ENCODE peak calls at places on chromosome 10, in seven cellular contexts. T, D, P, O, A, N and M are unnamed samples.

GRCh38 chr10:63237396-63237795 is 104.3 kb downstream of the NRBF2 start:
- DNase-seq in T (no peak), D (no peak), P (no peak), O (no peak), A (no peak), N (no peak), M (no peak)

GRCh38 chr10:31830887-31831286 is 97.7 kb downstream of the ARHGAP12 start:
- DNase-seq in T (no peak), D (no peak), P (peak; percentile 39), O (no peak), A (no peak), N (no peak), M (no peak)

GRCh38 chr10:120495226-120495625 is 38.2 kb downstream of the PLPP4 start:
- DNase-seq in T (no peak), D (no peak), P (peak; percentile 90), O (no peak), A (no peak), N (no peak), M (no peak)

GRCh38 chr10:60908896-60909295 is 35.1 kb downstream of the RHOBTB1 start:
- DNase-seq in T (peak; percentile 30), D (no peak), P (no peak), O (no peak), A (no peak), N (no peak), M (no peak)

GRCh38 chr10:110007171-110007700 is 548 bp upstream of the ADD3 start:
- DNase-seq in T (no peak), D (no peak), P (peak; percentile 33), O (no peak), A (no peak), N (peak; percentile 35), M (no peak)

GRCh38 chr10:3654496-3654895 is 130.5 kb downstream of the KLF6 start:
- DNase-seq in T (no peak), D (no peak), P (peak; percentile 37), O (no peak), A (no peak), N (no peak), M (no peak)

GRCh38 chr10:79923669-79924068 is 25.2 kb downstream of the SFTPD start:
- DNase-seq in T (no peak), D (no peak), P (no peak), O (no peak), A (no peak), N (no peak), M (no peak)

GRCh38 chr10:62996925-62997324 is 136.2 kb upstream of the NRBF2 start:
- DNase-seq in T (no peak), D (no peak), P (peak; percentile 30), O (no peak), A (no peak), N (no peak), M (no peak)

GRCh38 chr10:11757452-11757819 is 15.3 kb downstream of the ECHDC3 start:
- DNase-seq in T (peak; percentile 93), D (no peak), P (peak; percentile 88), O (no peak), A (peak; percentile 78), N (no peak), M (peak; percentile 81)

GRCh38 chr10:2760736-2761135 is 306.6 kb upstream of the PFKP start:
- DNase-seq in T (no peak), D (no peak), P (no peak), O (no peak), A (no peak), N (no peak), M (no peak)

GRCh38 chr10:49179699-49180511 is 8.3 kb downstream of the TMEM273 start:
- DNase-seq in T (no peak), D (no peak), P (no peak), O (no peak), A (no peak), N (no peak), M (no peak)

GRCh38 chr10:120402358-120402757 is 54.7 kb upstream of the PLPP4 start:
- DNase-seq in T (no peak), D (no peak), P (peak; percentile 68), O (no peak), A (no peak), N (no peak), M (no peak)

GRCh38 chr10:100737359-100738054 is 7.9 kb upstream of the PAX2 start:
- DNase-seq in T (no peak), D (no peak), P (no peak), O (peak; percentile 56), A (no peak), N (no peak), M (no peak)

GRCh38 chr10:122019414-122019975 is 30.5 kb downstream of the TACC2 start:
- DNase-seq in T (no peak), D (no peak), P (no peak), O (peak; percentile 94), A (no peak), N (no peak), M (no peak)

GRCh38 chr10:100186253-100186780 is 488 bp upstream of the ERLIN1 start:
- DNase-seq in T (no peak), D (no peak), P (peak; percentile 51), O (no peak), A (no peak), N (peak; percentile 48), M (peak; percentile 19)

GRCh38 chr10:70119197-70119596 is 13.4 kb downstream of the AIFM2 start:
- DNase-seq in T (no peak), D (no peak), P (no peak), O (no peak), A (no peak), N (no peak), M (no peak)
- H3K27ac ChIP-seq in T (no peak overlapping the region), D (no peak overlapping the region), P (no peak overlapping the region), O (no peak overlapping the region), A (no peak overlapping the region), N (no peak overlapping the region), M (no peak overlapping the region)

GRCh38 chr10:72253002-72253401 is 20.7 kb upstream of the DDIT4 start:
- DNase-seq in T (no peak), D (no peak), P (no peak), O (no peak), A (no peak), N (no peak), M (no peak)

GRCh38 chr10:72255977-72256729 is 17.6 kb upstream of the DDIT4 start:
- DNase-seq in T (no peak), D (no peak), P (no peak), O (no peak), A (no peak), N (no peak), M (no peak)

GRCh38 chr10:72257051-72257892 is 16.5 kb upstream of the DDIT4 start:
- DNase-seq in T (no peak), D (no peak), P (no peak), O (peak; percentile 74), A (no peak), N (no peak), M (no peak)

GRCh38 chr10:72251635-72252034 is 22.1 kb upstream of the DDIT4 start:
- DNase-seq in T (peak; percentile 85), D (no peak), P (no peak), O (no peak), A (no peak), N (no peak), M (no peak)

DNA sequence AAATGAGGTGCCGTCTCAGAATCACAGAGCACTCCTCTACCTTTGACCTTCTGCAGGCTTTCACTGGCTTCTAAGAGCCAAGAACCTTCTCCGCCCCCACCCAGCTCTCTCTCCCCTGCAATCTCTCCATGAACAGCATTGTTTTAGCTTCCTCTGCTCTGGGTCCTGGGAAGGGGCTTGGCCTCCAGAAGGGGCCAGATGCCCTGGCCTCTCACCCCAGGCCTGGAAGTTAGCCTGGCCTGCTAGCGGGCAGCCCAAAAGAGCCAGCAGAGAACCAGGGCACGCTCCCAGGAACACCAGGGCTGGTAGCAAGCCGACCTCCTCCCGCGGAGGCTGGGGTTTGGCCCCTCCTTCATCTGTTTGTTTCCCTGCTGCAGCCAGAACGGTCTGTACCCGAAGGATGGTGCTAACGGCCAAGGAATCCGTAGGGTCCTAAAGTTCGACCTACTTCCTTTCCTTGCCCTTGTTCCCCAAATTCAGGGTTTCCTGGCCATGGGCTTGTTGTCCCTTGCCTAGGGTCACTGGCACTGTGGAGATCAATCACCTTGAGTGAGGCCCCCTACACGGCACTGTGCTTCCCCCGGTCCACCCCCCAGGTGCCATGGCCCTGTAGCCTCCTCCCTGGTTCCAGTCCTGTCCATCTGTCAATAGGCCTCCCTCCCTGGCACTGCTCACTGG is 18.7 kb upstream of the DDIT4 start:
- DNase-seq in T (no peak), D (peak; percentile 51), P (peak; percentile 52), O (peak; percentile 80), A (peak; percentile 91), N (peak; percentile 94), M (peak; percentile 90)
- H3K4me3 ChIP-seq in T (peak overlapping the region; percentile 72), D (no peak overlapping the region), P (no peak overlapping the region), O (no peak overlapping the region), A (no peak overlapping the region), N (no peak overlapping the region), M (no peak overlapping the region)

DNA sequence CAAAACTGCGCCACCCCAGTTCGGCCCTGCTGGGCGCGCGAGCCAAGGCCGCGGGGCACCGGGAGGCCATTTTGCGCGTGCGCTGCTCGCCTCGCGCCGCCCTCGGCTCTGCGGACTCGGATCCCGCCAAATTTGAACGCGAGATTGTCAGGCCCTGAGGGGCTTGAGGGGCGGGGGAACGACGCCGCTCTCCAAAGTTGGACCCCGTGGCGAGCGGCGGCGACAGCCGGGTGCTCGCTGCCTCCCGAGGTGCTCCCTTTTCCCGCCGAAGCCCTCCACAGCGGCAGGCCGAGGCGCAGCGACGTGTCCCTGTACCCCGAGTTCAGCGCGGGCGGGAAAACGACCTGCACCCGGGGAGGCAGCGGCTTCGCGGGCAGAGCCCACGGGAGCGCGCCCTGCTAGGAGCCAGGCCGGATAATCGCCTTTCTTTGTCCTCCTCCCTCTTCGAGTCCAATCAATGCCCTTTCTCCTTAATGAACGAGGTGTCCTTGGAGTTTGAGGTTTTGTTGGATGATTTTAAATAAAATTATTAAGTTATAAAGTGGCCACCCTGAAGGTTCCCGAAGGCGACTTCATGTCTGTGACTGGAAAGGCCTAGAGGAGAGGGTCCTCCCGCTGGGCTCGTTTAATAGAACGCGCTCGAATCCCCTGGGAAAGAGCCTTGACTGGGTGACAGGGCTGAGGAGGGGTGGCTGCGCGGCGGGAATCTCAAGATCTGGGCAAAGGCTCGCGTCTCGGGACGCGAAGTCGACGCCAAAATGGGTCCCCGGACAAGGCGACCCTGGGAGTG is 10.7 kb upstream of the SPAG6 start:
- DNase-seq in T (no peak), D (no peak), P (no peak), O (peak; percentile 86), A (no peak), N (no peak), M (peak; percentile 23)
- H3K27ac ChIP-seq in T (no peak overlapping the region), D (peak overlapping the region; percentile 85), P (no peak overlapping the region), O (no peak overlapping the region), A (no peak overlapping the region), N (peak overlapping the region; percentile 81), M (peak overlapping the region; percentile 62)

GRCh38 chr10:30805061-30805460 is 175.5 kb upstream of the LYZL2 start:
- DNase-seq in T (no peak), D (no peak), P (no peak), O (no peak), A (no peak), N (no peak), M (no peak)

GRCh38 chr10:30804478-30805055 is 175.0 kb upstream of the LYZL2 start:
- DNase-seq in T (no peak), D (no peak), P (peak; percentile 52), O (no peak), A (peak; percentile 86), N (no peak), M (no peak)

GRCh38 chr10:30806824-30807223 is 177.3 kb upstream of the LYZL2 start:
- DNase-seq in T (no peak), D (no peak), P (no peak), O (no peak), A (no peak), N (no peak), M (no peak)

GRCh38 chr10:30803058-30803457 is 173.5 kb upstream of the LYZL2 start:
- DNase-seq in T (no peak), D (no peak), P (no peak), O (no peak), A (no peak), N (no peak), M (no peak)

GRCh38 chr10:30803901-30804322 is 174.4 kb upstream of the LYZL2 start:
- DNase-seq in T (no peak), D (no peak), P (peak; percentile 77), O (no peak), A (peak; percentile 76), N (no peak), M (no peak)
- H3K4me3 ChIP-seq in T (no peak overlapping the region), D (no peak overlapping the region), P (no peak overlapping the region), O (no peak overlapping the region), A (no peak overlapping the region), N (no peak overlapping the region), M (no peak overlapping the region)